ENCODE peak calls at places on chromosomes 11 and 22, in nine cellular contexts. One of them, this sample, is unnamed.

GRCh38 chr11:87597696-87598095 is 560.0 kb downstream of the TMEM135 start:
- DNase-seq in COR-L47: peak; percentile 62
- DNase-seq in stimulated activated CD4-positive, alpha-beta T cell treated with anti-CD3 and anti-CD28 coated beads, Interleukin-12 subunit alpha, Interleukin-12 subunit beta, amount 100 ng/mL, for 48 hours: no peak
- DNase-seq in T-helper 2 cell: no peak
- DNase-seq in fibroblast of the aortic adventitia: no peak
- DNase-seq in GDM1: no peak
- DNase-seq in astrocyte of the hippocampus: peak; percentile 21
- DNase-seq in activated naive CD4-positive, alpha-beta T cell treated with anti-CD3 and anti-CD28 coated beads, Interleukin-2, amount 10 ng/mL, durations not matched to agents 7 days and 5 days: no peak
- DNase-seq in ELR: no peak
- DNase-seq in this sample: no peak

GRCh38 chr11:65506770-65507485 is 8.1 kb downstream of the MALAT1 start:
- DNase-seq in COR-L47: no peak
- DNase-seq in stimulated activated CD4-positive, alpha-beta T cell treated with anti-CD3 and anti-CD28 coated beads, Interleukin-12 subunit alpha, Interleukin-12 subunit beta, amount 100 ng/mL, for 48 hours: no peak
- DNase-seq in T-helper 2 cell: peak; percentile 63
- DNase-seq in fibroblast of the aortic adventitia: no peak
- DNase-seq in GDM1: peak; percentile 28
- DNase-seq in astrocyte of the hippocampus: peak; percentile 57
- DNase-seq in activated naive CD4-positive, alpha-beta T cell treated with anti-CD3 and anti-CD28 coated beads, Interleukin-2, amount 10 ng/mL, durations not matched to agents 7 days and 5 days: peak; percentile 44
- DNase-seq in ELR: peak; percentile 75
- DNase-seq in this sample: peak; percentile 84

GRCh38 chr22:27987557-27987956 is 68.5 kb upstream of the PITPNB start:
- DNase-seq in COR-L47: no peak
- DNase-seq in stimulated activated CD4-positive, alpha-beta T cell treated with anti-CD3 and anti-CD28 coated beads, Interleukin-12 subunit alpha, Interleukin-12 subunit beta, amount 100 ng/mL, for 48 hours: no peak
- DNase-seq in T-helper 2 cell: no peak
- DNase-seq in fibroblast of the aortic adventitia: peak; percentile 19
- DNase-seq in GDM1: peak; percentile 70
- DNase-seq in astrocyte of the hippocampus: peak; percentile 91
- DNase-seq in activated naive CD4-positive, alpha-beta T cell treated with anti-CD3 and anti-CD28 coated beads, Interleukin-2, amount 10 ng/mL, durations not matched to agents 7 days and 5 days: no peak
- DNase-seq in ELR: peak; percentile 65
- DNase-seq in this sample: peak; percentile 96

GRCh38 chr11:116533186-116533825 is 239.5 kb downstream of the BUD13 start:
- DNase-seq in COR-L47: no peak
- DNase-seq in stimulated activated CD4-positive, alpha-beta T cell treated with anti-CD3 and anti-CD28 coated beads, Interleukin-12 subunit alpha, Interleukin-12 subunit beta, amount 100 ng/mL, for 48 hours: no peak
- DNase-seq in T-helper 2 cell: no peak
- DNase-seq in fibroblast of the aortic adventitia: no peak
- DNase-seq in GDM1: no peak
- DNase-seq in astrocyte of the hippocampus: peak; percentile 9
- DNase-seq in activated naive CD4-positive, alpha-beta T cell treated with anti-CD3 and anti-CD28 coated beads, Interleukin-2, amount 10 ng/mL, durations not matched to agents 7 days and 5 days: no peak
- DNase-seq in ELR: no peak
- DNase-seq in this sample: no peak

GRCh38 chr22:35524966-35525686 is 15.5 kb upstream of the RASD2 start:
- DNase-seq in COR-L47: peak; percentile 62
- DNase-seq in stimulated activated CD4-positive, alpha-beta T cell treated with anti-CD3 and anti-CD28 coated beads, Interleukin-12 subunit alpha, Interleukin-12 subunit beta, amount 100 ng/mL, for 48 hours: no peak
- DNase-seq in T-helper 2 cell: no peak
- DNase-seq in fibroblast of the aortic adventitia: no peak
- DNase-seq in GDM1: no peak
- DNase-seq in astrocyte of the hippocampus: no peak
- DNase-seq in activated naive CD4-positive, alpha-beta T cell treated with anti-CD3 and anti-CD28 coated beads, Interleukin-2, amount 10 ng/mL, durations not matched to agents 7 days and 5 days: no peak
- DNase-seq in ELR: no peak
- DNase-seq in this sample: no peak

GRCh38 chr11:44632466-44633123 is 67.1 kb downstream of the CD82 start:
- DNase-seq in COR-L47: no peak
- DNase-seq in stimulated activated CD4-positive, alpha-beta T cell treated with anti-CD3 and anti-CD28 coated beads, Interleukin-12 subunit alpha, Interleukin-12 subunit beta, amount 100 ng/mL, for 48 hours: no peak
- DNase-seq in T-helper 2 cell: no peak
- DNase-seq in fibroblast of the aortic adventitia: no peak
- DNase-seq in GDM1: no peak
- DNase-seq in astrocyte of the hippocampus: peak; percentile 32
- DNase-seq in activated naive CD4-positive, alpha-beta T cell treated with anti-CD3 and anti-CD28 coated beads, Interleukin-2, amount 10 ng/mL, durations not matched to agents 7 days and 5 days: peak; percentile 57
- DNase-seq in ELR: peak; percentile 43
- DNase-seq in this sample: peak; percentile 77

GRCh38 chr11:13166036-13166435 is 111.6 kb upstream of the BMAL1 start:
- DNase-seq in COR-L47: no peak
- DNase-seq in stimulated activated CD4-positive, alpha-beta T cell treated with anti-CD3 and anti-CD28 coated beads, Interleukin-12 subunit alpha, Interleukin-12 subunit beta, amount 100 ng/mL, for 48 hours: no peak
- DNase-seq in T-helper 2 cell: no peak
- DNase-seq in fibroblast of the aortic adventitia: peak; percentile 49
- DNase-seq in GDM1: no peak
- DNase-seq in astrocyte of the hippocampus: no peak
- DNase-seq in activated naive CD4-positive, alpha-beta T cell treated with anti-CD3 and anti-CD28 coated beads, Interleukin-2, amount 10 ng/mL, durations not matched to agents 7 days and 5 days: no peak
- DNase-seq in ELR: no peak
- DNase-seq in this sample: no peak

GRCh38 chr11:12497431-12497830 is 120.1 kb downstream of the PARVA start:
- DNase-seq in COR-L47: peak; percentile 47
- DNase-seq in stimulated activated CD4-positive, alpha-beta T cell treated with anti-CD3 and anti-CD28 coated beads, Interleukin-12 subunit alpha, Interleukin-12 subunit beta, amount 100 ng/mL, for 48 hours: no peak
- DNase-seq in T-helper 2 cell: no peak
- DNase-seq in fibroblast of the aortic adventitia: no peak
- DNase-seq in GDM1: no peak
- DNase-seq in astrocyte of the hippocampus: no peak
- DNase-seq in activated naive CD4-positive, alpha-beta T cell treated with anti-CD3 and anti-CD28 coated beads, Interleukin-2, amount 10 ng/mL, durations not matched to agents 7 days and 5 days: no peak
- DNase-seq in ELR: no peak
- DNase-seq in this sample: no peak

GRCh38 chr11:1042626-1043562 is 6.4 kb upstream of the MUC6 start:
- DNase-seq in COR-L47: no peak
- DNase-seq in stimulated activated CD4-positive, alpha-beta T cell treated with anti-CD3 and anti-CD28 coated beads, Interleukin-12 subunit alpha, Interleukin-12 subunit beta, amount 100 ng/mL, for 48 hours: no peak
- DNase-seq in T-helper 2 cell: no peak
- DNase-seq in fibroblast of the aortic adventitia: no peak
- DNase-seq in GDM1: no peak
- DNase-seq in astrocyte of the hippocampus: no peak
- DNase-seq in activated naive CD4-positive, alpha-beta T cell treated with anti-CD3 and anti-CD28 coated beads, Interleukin-2, amount 10 ng/mL, durations not matched to agents 7 days and 5 days: no peak
- DNase-seq in ELR: no peak
- DNase-seq in this sample: no peak

GRCh38 chr11:44380009-44380313 is 70.0 kb upstream of the ALX4 start:
- DNase-seq in COR-L47: no peak
- DNase-seq in stimulated activated CD4-positive, alpha-beta T cell treated with anti-CD3 and anti-CD28 coated beads, Interleukin-12 subunit alpha, Interleukin-12 subunit beta, amount 100 ng/mL, for 48 hours: no peak
- DNase-seq in T-helper 2 cell: no peak
- DNase-seq in fibroblast of the aortic adventitia: no peak
- DNase-seq in GDM1: no peak
- DNase-seq in astrocyte of the hippocampus: no peak
- DNase-seq in activated naive CD4-positive, alpha-beta T cell treated with anti-CD3 and anti-CD28 coated beads, Interleukin-2, amount 10 ng/mL, durations not matched to agents 7 days and 5 days: no peak
- DNase-seq in ELR: no peak
- DNase-seq in this sample: no peak

GRCh38 chr11:19576054-19576453 is 136.6 kb upstream of the NAV2 start:
- DNase-seq in COR-L47: no peak
- DNase-seq in stimulated activated CD4-positive, alpha-beta T cell treated with anti-CD3 and anti-CD28 coated beads, Interleukin-12 subunit alpha, Interleukin-12 subunit beta, amount 100 ng/mL, for 48 hours: no peak
- DNase-seq in T-helper 2 cell: no peak
- DNase-seq in fibroblast of the aortic adventitia: no peak
- DNase-seq in GDM1: no peak
- DNase-seq in astrocyte of the hippocampus: no peak
- DNase-seq in activated naive CD4-positive, alpha-beta T cell treated with anti-CD3 and anti-CD28 coated beads, Interleukin-2, amount 10 ng/mL, durations not matched to agents 7 days and 5 days: no peak
- DNase-seq in ELR: no peak
- DNase-seq in this sample: no peak

GRCh38 chr11:133122260-133122659 is 410.0 kb downstream of the OPCML start:
- DNase-seq in COR-L47: no peak
- DNase-seq in stimulated activated CD4-positive, alpha-beta T cell treated with anti-CD3 and anti-CD28 coated beads, Interleukin-12 subunit alpha, Interleukin-12 subunit beta, amount 100 ng/mL, for 48 hours: no peak
- DNase-seq in T-helper 2 cell: no peak
- DNase-seq in fibroblast of the aortic adventitia: no peak
- DNase-seq in GDM1: no peak
- DNase-seq in astrocyte of the hippocampus: no peak
- DNase-seq in activated naive CD4-positive, alpha-beta T cell treated with anti-CD3 and anti-CD28 coated beads, Interleukin-2, amount 10 ng/mL, durations not matched to agents 7 days and 5 days: no peak
- DNase-seq in ELR: no peak
- DNase-seq in this sample: no peak

GRCh38 chr11:76371170-76371569 is 9.8 kb downstream of the THAP12 start:
- DNase-seq in COR-L47: no peak
- DNase-seq in stimulated activated CD4-positive, alpha-beta T cell treated with anti-CD3 and anti-CD28 coated beads, Interleukin-12 subunit alpha, Interleukin-12 subunit beta, amount 100 ng/mL, for 48 hours: no peak
- DNase-seq in T-helper 2 cell: peak; percentile 47
- DNase-seq in fibroblast of the aortic adventitia: peak; percentile 71
- DNase-seq in GDM1: peak; percentile 16
- DNase-seq in astrocyte of the hippocampus: peak; percentile 64
- DNase-seq in activated naive CD4-positive, alpha-beta T cell treated with anti-CD3 and anti-CD28 coated beads, Interleukin-2, amount 10 ng/mL, durations not matched to agents 7 days and 5 days: no peak
- DNase-seq in ELR: peak; percentile 89
- DNase-seq in this sample: peak; percentile 68

GRCh38 chr11:115290479-115291390 is 213.5 kb downstream of the CADM1 start:
- DNase-seq in COR-L47: no peak
- DNase-seq in stimulated activated CD4-positive, alpha-beta T cell treated with anti-CD3 and anti-CD28 coated beads, Interleukin-12 subunit alpha, Interleukin-12 subunit beta, amount 100 ng/mL, for 48 hours: no peak
- DNase-seq in T-helper 2 cell: no peak
- DNase-seq in fibroblast of the aortic adventitia: no peak
- DNase-seq in GDM1: no peak
- DNase-seq in astrocyte of the hippocampus: no peak
- DNase-seq in activated naive CD4-positive, alpha-beta T cell treated with anti-CD3 and anti-CD28 coated beads, Interleukin-2, amount 10 ng/mL, durations not matched to agents 7 days and 5 days: no peak
- DNase-seq in ELR: no peak
- DNase-seq in this sample: peak; percentile 5

GRCh38 chr11:12643029-12643428 is 31.2 kb upstream of the TEAD1 start:
- DNase-seq in COR-L47: no peak
- DNase-seq in stimulated activated CD4-positive, alpha-beta T cell treated with anti-CD3 and anti-CD28 coated beads, Interleukin-12 subunit alpha, Interleukin-12 subunit beta, amount 100 ng/mL, for 48 hours: no peak
- DNase-seq in T-helper 2 cell: no peak
- DNase-seq in fibroblast of the aortic adventitia: no peak
- DNase-seq in GDM1: no peak
- DNase-seq in astrocyte of the hippocampus: no peak
- DNase-seq in activated naive CD4-positive, alpha-beta T cell treated with anti-CD3 and anti-CD28 coated beads, Interleukin-2, amount 10 ng/mL, durations not matched to agents 7 days and 5 days: no peak
- DNase-seq in ELR: no peak
- DNase-seq in this sample: no peak

GRCh38 chr11:123694551-123694950 is 40.1 kb upstream of the SCN3B start:
- DNase-seq in COR-L47: no peak
- DNase-seq in stimulated activated CD4-positive, alpha-beta T cell treated with anti-CD3 and anti-CD28 coated beads, Interleukin-12 subunit alpha, Interleukin-12 subunit beta, amount 100 ng/mL, for 48 hours: no peak
- DNase-seq in T-helper 2 cell: no peak
- DNase-seq in fibroblast of the aortic adventitia: no peak
- DNase-seq in GDM1: no peak
- DNase-seq in astrocyte of the hippocampus: no peak
- DNase-seq in activated naive CD4-positive, alpha-beta T cell treated with anti-CD3 and anti-CD28 coated beads, Interleukin-2, amount 10 ng/mL, durations not matched to agents 7 days and 5 days: no peak
- DNase-seq in ELR: no peak
- DNase-seq in this sample: no peak